ENCODE peak calls at places on chromosomes 12 and 14, in nine cellular contexts. T is transverse colon, K is right lobe of liver, D is breast epithelium, A is esophagus squamous epithelium, J is uterus, O is thyroid gland, C is IMR-90, X is tibial nerve. F is an unnamed sample.

GRCh38 chr12:50188875-50189575 is 21.9 kb upstream of the CERS5 start:
- DNase-seq in D (no peak), A (no peak), C (no peak), J (no peak), K (no peak), O (peak; percentile 44), X (no peak), T (peak; percentile 18), F (no peak)

GRCh38 chr14:100239200-100239839 is 376 bp downstream of the YY1 start:
- DNase-seq in A (no peak), T (peak; percentile 38), O (peak; percentile 10), K (peak; percentile 73), C (no peak), D (no peak), X (no peak), J (peak; percentile 42), F (peak; percentile 59)

GRCh38 chr12:571795-572531 is 91.3 kb downstream of the NINJ2 start:
- DNase-seq in T (no peak), X (no peak), C (no peak), D (peak; percentile 48), J (no peak), O (no peak), K (peak; percentile 50), A (no peak), F (peak; percentile 73)

GRCh38 chr14:99181246-99181645 is 90.8 kb downstream of the BCL11B start:
- DNase-seq in C (no peak), J (no peak), A (no peak), K (no peak), T (no peak), D (peak; percentile 42), X (no peak), O (no peak), F (no peak)

GRCh38 chr12:96247567-96247962 is 53.4 kb downstream of the ELK3 start:
- DNase-seq in C (peak; percentile 78), J (no peak), K (no peak), X (no peak), D (no peak), A (no peak), O (no peak), T (no peak), F (no peak)

GRCh38 chr12:108768591-108769500 is 37.5 kb upstream of the CORO1C start:
- DNase-seq in J (no peak), K (peak; percentile 68), D (no peak), O (peak; percentile 63), X (no peak), T (peak; percentile 89), C (no peak), A (no peak), F (peak; percentile 74)

GRCh38 chr12:14665354-14666348 is 30.7 kb downstream of the GUCY2C start:
- DNase-seq in C (no peak), D (no peak), J (no peak), O (peak; percentile 5), A (no peak), T (no peak), X (no peak), K (no peak), F (no peak)

GRCh38 chr14:69853774-69854173 is 25.4 kb upstream of the SMOC1 start:
- DNase-seq in X (no peak), D (no peak), T (no peak), A (no peak), K (no peak), C (no peak), O (no peak), J (no peak), F (no peak)

GRCh38 chr12:6752181-6752930 is 585 bp downstream of the MLF2 start:
- DNase-seq in K (no peak), O (peak; percentile 47), J (peak; percentile 27), D (no peak), C (peak; percentile 62), A (no peak), X (no peak), T (peak; percentile 50), F (no peak)

GRCh38 chr12:2733493-2734252 is 61.1 kb upstream of the FKBP4 start:
- DNase-seq in A (no peak), O (no peak), D (no peak), J (no peak), X (no peak), T (no peak), K (no peak), C (no peak), F (no peak)

GRCh38 chr12:83691730-83692129 is 1005.0 kb downstream of the TMTC2 start:
- DNase-seq in D (no peak), J (no peak), T (no peak), A (no peak), K (no peak), C (no peak), X (no peak), O (no peak), F (no peak)
- TF ChIP-seq CTCF in D (no peak), J (no peak), T (no peak), A (no peak), K (no peak), C (no peak), X (no peak), O (no peak), F (no peak)

GRCh38 chr14:73997108-73997943 is 21.8 kb downstream of the ENTPD5 start:
- DNase-seq in D (no peak), X (no peak), O (no peak), K (no peak), T (peak; percentile 49), J (no peak), A (no peak), C (no peak), F (no peak)

GRCh38 chr14:73998736-73999135 is 20.4 kb downstream of the ENTPD5 start:
- DNase-seq in O (no peak), K (no peak), A (no peak), D (no peak), C (no peak), X (no peak), J (no peak), T (no peak), F (no peak)

GRCh38 chr14:73997944-73998451 is 21.1 kb downstream of the ENTPD5 start:
- DNase-seq in C (no peak), X (no peak), K (no peak), T (peak; percentile 68), O (no peak), D (no peak), A (no peak), J (no peak), F (no peak)

GRCh38 chr14:73996731-73997107 is 22.4 kb downstream of the ENTPD5 start:
- DNase-seq in C (no peak), X (no peak), O (no peak), A (no peak), D (no peak), K (no peak), J (no peak), T (no peak), F (no peak)

DNA sequence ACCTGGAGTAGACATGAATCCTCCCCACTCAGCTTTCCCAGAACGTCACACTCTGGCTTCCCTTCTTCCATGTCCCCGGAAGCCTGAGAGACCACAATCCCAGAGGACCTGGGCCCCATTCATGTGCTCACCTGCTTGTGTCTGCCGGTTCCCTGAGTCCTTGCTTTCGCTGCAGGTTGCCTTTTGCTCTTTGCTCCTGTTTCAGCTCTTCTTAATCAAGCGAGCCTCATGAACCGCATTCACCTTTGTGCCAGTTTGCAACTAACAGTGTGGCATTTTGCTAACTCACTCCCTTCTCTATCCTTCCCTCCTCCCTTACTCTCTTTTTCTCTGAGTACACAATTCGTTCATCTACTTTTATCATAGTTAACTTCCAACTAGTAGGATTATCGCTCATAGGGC is 23.1 kb downstream of the ENTPD5 start:
- DNase-seq in D (no peak), K (peak; percentile 70), T (peak; percentile 67), X (no peak), J (no peak), O (no peak), A (no peak), C (no peak), F (no peak)
- TF ChIP-seq POLR2A in D (no peak), K (peak; percentile 30), T (peak; percentile 83), X (no peak), J (no peak), O (no peak), A (no peak), C (no peak), F (no peak)

GRCh38 chr14:104252256-104253215 is 114.1 kb downstream of the KIF26A start:
- DNase-seq in K (no peak), A (no peak), J (no peak), C (no peak), D (no peak), O (no peak), T (no peak), X (no peak), F (no peak)
- TF ChIP-seq CTCF in K (no peak), A (no peak), J (no peak), C (no peak), D (no peak), O (no peak), T (no peak), X (no peak), F (no peak)

DNA sequence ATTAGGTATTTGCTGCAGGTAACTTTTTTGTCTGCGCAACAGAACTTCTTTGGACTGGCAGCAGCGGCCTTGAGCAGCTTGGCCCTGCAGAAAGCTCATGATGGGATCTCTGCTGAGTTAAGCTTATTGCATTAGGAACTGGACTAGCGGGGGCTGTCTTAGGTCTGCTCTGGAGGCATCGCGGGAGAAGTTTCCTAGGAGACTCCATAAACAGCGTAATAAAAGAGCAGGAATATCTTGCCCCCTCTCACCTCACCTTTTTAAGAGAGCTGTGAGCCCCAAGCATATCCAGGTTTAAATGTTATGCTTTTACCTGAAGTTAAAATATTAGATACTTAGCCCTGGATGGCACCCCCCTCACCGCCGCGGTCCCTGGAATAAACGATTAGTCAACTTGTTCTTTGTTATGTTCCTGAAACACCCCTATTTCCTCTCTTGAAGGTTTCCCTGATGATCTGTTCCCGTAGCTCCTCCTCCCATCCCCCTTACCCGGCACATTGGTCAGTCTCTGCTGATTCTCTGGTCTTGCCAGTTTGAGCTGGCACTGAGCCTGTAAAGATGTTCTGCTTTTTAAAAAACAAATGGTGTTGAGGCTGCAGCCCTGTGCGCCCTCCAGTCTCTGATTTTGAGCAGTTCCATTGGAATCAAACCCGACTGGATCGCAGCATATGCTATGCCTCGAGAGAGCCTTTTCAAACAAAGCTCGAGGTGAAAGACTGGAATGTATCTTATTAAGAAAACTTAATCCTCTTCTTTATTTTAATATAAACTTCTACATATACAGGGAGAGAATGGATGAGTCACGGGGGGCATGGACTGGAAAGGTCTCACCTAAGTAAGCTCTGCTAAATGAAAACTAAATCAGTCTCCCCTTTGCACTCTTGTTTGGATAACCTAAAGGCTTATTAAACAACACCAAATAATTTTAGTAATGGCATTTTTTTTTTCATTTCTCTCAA is 1.9 kb downstream of the MLXIP start:
- DNase-seq in A (no peak), X (peak; percentile 78), D (no peak), O (peak; percentile 84), K (peak; percentile 58), J (peak; percentile 69), C (peak; percentile 86), T (peak; percentile 75), F (no peak)
- TF ChIP-seq POLR2A in A (peak; percentile 76), X (peak; percentile 7), D (peak; percentile 20), O (no peak), K (peak; percentile 79), J (peak; percentile 54), C (peak; percentile 56), T (peak; percentile 76), F (peak; percentile 51)

DNA sequence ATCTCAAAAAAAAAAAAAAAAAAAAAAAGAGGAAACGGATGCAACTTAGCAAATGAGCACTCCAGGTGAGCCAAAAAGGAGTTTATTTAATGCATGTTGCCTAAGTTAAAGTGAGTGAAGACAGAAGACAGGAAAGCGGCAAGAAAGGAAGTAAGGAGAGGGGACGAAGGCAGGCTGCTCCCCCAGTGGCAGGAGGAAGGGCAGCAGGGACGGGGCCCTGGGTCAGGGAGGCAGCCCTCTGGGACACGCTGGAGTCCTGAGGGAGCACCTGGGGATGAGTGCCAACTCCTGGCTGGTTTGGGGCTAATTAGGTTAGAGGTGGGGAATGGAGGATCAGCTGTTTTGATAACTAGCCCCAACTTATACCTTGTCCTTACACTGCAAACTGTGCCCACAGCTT is 37.0 kb upstream of the SPTLC2 start:
- DNase-seq in T (no peak), A (no peak), K (no peak), J (no peak), O (no peak), C (no peak), X (no peak), D (no peak), F (no peak)
- TF ChIP-seq CTCF in T (no peak), A (no peak), K (peak; percentile 5), J (no peak), O (no peak), C (peak; percentile 17), X (no peak), D (no peak), F (no peak)

F was measured in heart left ventricle.